ENCODE peak calls at places on chromosomes 6 and 20, in four cellular contexts. K is K562, S is HL-60, A is GM12878. Z is an unnamed sample.

GRCh38 chr6:32086661-32087573 is 22.2 kb downstream of the TNXB start:
- DNase-seq in K (peak), S (peak), A (peak), Z (peak)

GRCh38 chr6:119467478-119468081 is 118.0 kb upstream of the MAN1A1 start:
- DNase-seq in K (no peak), S (no peak), A (no peak), Z (no peak)

GRCh38 chr6:140541288-140541687 is 1166.8 kb upstream of the CITED2 start:
- DNase-seq in K (no peak), S (no peak), A (no peak), Z (no peak)

GRCh38 chr20:44279228-44279627 is 31.8 kb downstream of the FITM2 start:
- DNase-seq in K (no peak), S (no peak), A (no peak), Z (no peak)

GRCh38 chr6:1619666-1620503 is 10.2 kb downstream of the FOXC1 start:
- DNase-seq in K (no peak), S (no peak), A (no peak), Z (no peak)

GRCh38 chr6:109050012-109050411 is 44.6 kb downstream of the SESN1 start:
- DNase-seq in K (no peak), S (no peak), A (no peak), Z (no peak)

GRCh38 chr6:40334496-40334895 is 252.7 kb downstream of the LRFN2 start:
- DNase-seq in K (no peak), S (no peak), A (no peak), Z (no peak)

GRCh38 chr6:48883116-48883515 is 579.9 kb downstream of the MMUT start:
- DNase-seq in K (no peak), S (no peak), A (no peak), Z (no peak)

GRCh38 chr20:56572178-56572577 is 39.1 kb downstream of the FAM209B start:
- DNase-seq in K (no peak), S (no peak), A (no peak), Z (no peak)

GRCh38 chr20:64150756-64151633 is 13.3 kb upstream of the MYT1 start:
- DNase-seq in K (no peak), S (no peak), A (no peak), Z (no peak)

GRCh38 chr6:111972714-111973678 is 80.9 kb upstream of the CCN6 start:
- DNase-seq in K (no peak), S (no peak), A (no peak), Z (no peak)

GRCh38 chr20:460707-461106 is 1.6 kb downstream of the TBC1D20 start:
- DNase-seq in K (no peak), S (no peak), A (no peak), Z (no peak)

GRCh38 chr6:95417856-95418255 is 159.5 kb upstream of the MANEA start:
- DNase-seq in K (no peak), S (no peak), A (no peak), Z (no peak)

GRCh38 chr20:32302507-32302872 is 25.0 kb downstream of the KIF3B start:
- DNase-seq in K (no peak), S (no peak), A (no peak), Z (no peak)

GRCh38 chr20:23666189-23666588 is 22.6 kb downstream of the CST4 start:
- DNase-seq in K (no peak), S (no peak), A (no peak), Z (no peak)

GRCh38 chr20:23374441-23374840 is 12.5 kb downstream of the GZF1 start:
- DNase-seq in K (no peak), S (no peak), A (no peak), Z (no peak)

GRCh38 chr6:89605861-89606260 is 32.7 kb downstream of the LYRM2 start:
- DNase-seq in K (no peak), S (no peak), A (no peak), Z (no peak)

GRCh38 chr6:35065441-35065800 is 75.7 kb downstream of the TCP11 start:
- DNase-seq in K (no peak), S (no peak), A (no peak), Z (no peak)

GRCh38 chr20:44829688-44830087 is 19.3 kb upstream of the RIMS4 start:
- DNase-seq in K (no peak), S (no peak), A (no peak), Z (no peak)

GRCh38 chr6:44806656-44807055 is 419.1 kb downstream of the CDC5L start:
- DNase-seq in K (no peak), S (no peak), A (no peak), Z (no peak)

GRCh38 chr6:117477988-117478852 is 4.3 kb upstream of the DCBLD1 start:
- DNase-seq in K (peak), S (no peak), A (no peak), Z (no peak)

GRCh38 chr6:134619077-134619476 is 301.2 kb upstream of the SGK1 start:
- DNase-seq in K (no peak), S (no peak), A (no peak), Z (no peak)

GRCh38 chr6:142763205-142763604 is 181.8 kb downstream of the HIVEP2 start:
- DNase-seq in K (no peak), S (no peak), A (no peak), Z (no peak)

GRCh38 chr20:34997171-34997570 is 41.5 kb downstream of the MYH7B start:
- DNase-seq in K (no peak), S (no peak), A (no peak), Z (no peak)

GRCh38 chr6:159104163-159104885 is 59.5 kb upstream of the TAGAP start:
- DNase-seq in K (peak), S (peak), A (no peak), Z (peak)

GRCh38 chr6:168188974-168189678 is 110.1 kb upstream of the FRMD1 start:
- DNase-seq in K (no peak), S (no peak), A (no peak), Z (no peak)

GRCh38 chr6:39381535-39382140 is 59.1 kb upstream of the KCNK16 start:
- DNase-seq in K (no peak), S (no peak), A (no peak), Z (no peak)

GRCh38 chr20:4150095-4150492 is 134.7 kb upstream of the RNF24 start:
- DNase-seq in K (no peak), S (no peak), A (no peak), Z (no peak)

GRCh38 chr6:2476376-2476775 is 231.0 kb upstream of the GMDS start:
- DNase-seq in K (no peak), S (no peak), A (no peak), Z (no peak)

GRCh38 chr20:25247666-25248500 is at the start of gene PYGB:
- DNase-seq in K (peak), S (peak), A (peak), Z (peak)

GRCh38 chr6:7338031-7338430 is 25.0 kb upstream of the SSR1 start:
- DNase-seq in K (no peak), S (no peak), A (no peak), Z (no peak)

GRCh38 chr6:32668226-32668747 is 1.8 kb upstream of the HLA-DQB1 start:
- DNase-seq in K (no peak), S (no peak), A (peak), Z (peak)

GRCh38 chr6:76612818-76613452 is 540.5 kb upstream of the IMPG1 start:
- DNase-seq in K (no peak), S (no peak), A (no peak), Z (no peak)

GRCh38 chr6:46078294-46078693 is 51.5 kb upstream of the ENPP4 start:
- DNase-seq in K (no peak), S (no peak), A (no peak), Z (no peak)

GRCh38 chr6:43723737-43724295 is 36.2 kb upstream of the MRPS18A start:
- DNase-seq in K (peak), S (peak), A (no peak), Z (peak)
- TF ChIP-seq SPI1 in K (peak), S (no peak), A (no peak), Z (peak)

GRCh38 chr6:129402244-129402643 is 307.7 kb downstream of the ARHGAP18 start:
- DNase-seq in K (no peak), S (no peak), A (no peak), Z (no peak)
- TF ChIP-seq SPI1 in K (no peak), S (no peak), A (no peak), Z (no peak)

GRCh38 chr6:21001736-21002135 is 467.5 kb downstream of the CDKAL1 start:
- DNase-seq in K (no peak), S (no peak), A (no peak), Z (no peak)
- TF ChIP-seq SPI1 in K (no peak), S (no peak), A (no peak), Z (no peak)

DNA sequence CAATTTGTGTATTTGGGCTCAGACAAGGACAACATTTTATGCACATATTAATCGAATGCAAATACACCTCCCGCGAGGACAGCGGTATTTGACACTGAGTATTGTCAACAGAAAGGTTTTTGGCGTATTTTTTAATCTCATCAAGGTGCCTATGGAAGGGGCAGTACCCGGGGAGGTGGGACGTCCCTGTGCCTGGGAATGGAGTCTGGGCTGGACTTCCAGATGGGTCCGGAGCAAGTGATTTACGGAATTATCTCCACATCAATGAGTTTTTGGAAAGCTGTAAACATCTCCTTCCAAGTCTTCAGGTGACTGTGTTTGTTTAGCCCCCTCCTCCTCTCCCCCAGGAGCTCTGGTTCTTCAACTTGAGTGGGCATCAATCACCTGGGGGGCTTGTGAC is 39.8 kb downstream of the PRR18 start:
- DNase-seq in K (no peak), S (no peak), A (no peak), Z (no peak)
- TF ChIP-seq SPI1 in K (no peak), S (no peak), A (no peak), Z (no peak)

DNA sequence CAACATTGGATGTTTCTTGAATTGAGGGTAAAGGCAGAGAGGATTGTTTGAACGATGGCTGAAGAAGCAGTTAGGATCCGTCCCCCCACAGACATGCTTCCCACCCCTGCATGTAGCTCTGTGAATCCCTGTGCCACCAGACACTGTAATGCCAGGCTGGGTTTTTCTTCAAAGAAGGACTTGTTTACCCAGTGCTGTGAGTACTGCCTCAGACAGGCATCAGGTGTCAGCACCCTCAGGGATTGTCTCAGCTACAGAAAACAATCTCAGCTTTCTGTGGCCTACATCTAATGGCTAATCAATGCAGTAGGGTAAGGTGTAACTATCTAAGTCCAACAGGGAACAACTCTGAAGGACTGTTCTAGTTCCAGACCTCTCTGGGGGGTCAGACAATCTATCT is 853.0 kb upstream of the EPHA7 start:
- DNase-seq in K (no peak), S (no peak), A (no peak), Z (no peak)
- TF ChIP-seq SPI1 in K (no peak), S (no peak), A (no peak), Z (no peak)